ENCODE peak calls at places on chromosomes 6 and 20, in seven cellular contexts. V is HCT116, H is H1, X is HepG2, R is SK-N-SH, C is GM12878, G is K562. P is an unnamed sample. For H3K4me1, the result is how much of the 10 kb centered on the place peaks cover.

GRCh38 chr20:58084966-58085365 is 143.5 kb downstream of the ANKRD60 start:
- DNase-seq in G (no peak), X (no peak), V (no peak), H (no peak), C (no peak), R (no peak), P (no peak)

GRCh38 chr6:55388161-55388560 is 60.9 kb downstream of the GFRAL start:
- DNase-seq in C (no peak), H (no peak), R (no peak), X (no peak), V (no peak), G (no peak), P (no peak)

GRCh38 chr6:108497883-108498282 is 62.8 kb upstream of the FOXO3 start:
- DNase-seq in C (no peak), H (no peak), X (peak), G (peak), V (peak), R (peak), P (peak)

GRCh38 chr6:34865107-34865506 is 22.7 kb downstream of the TAF11 start:
- DNase-seq in X (no peak), R (peak), C (no peak), G (peak), H (no peak), V (no peak), P (no peak)

GRCh38 chr6:36827261-36828079 is 11.8 kb downstream of the CPNE5 start:
- DNase-seq in R (no peak), G (peak), V (no peak), C (no peak), X (no peak), H (no peak), P (no peak)

GRCh38 chr6:10396775-10397174 is 18.1 kb downstream of the TFAP2A start:
- DNase-seq in V (no peak), R (no peak), H (no peak), C (no peak), G (no peak), X (no peak), P (no peak)

GRCh38 chr6:28124971-28125353 is 553 bp downstream of the ZSCAN16 start:
- DNase-seq in R (no peak), G (no peak), H (no peak), V (no peak), X (no peak), C (no peak), P (no peak)

GRCh38 chr6:106519460-106520394 is 109.6 kb downstream of the RTN4IP1 start:
- DNase-seq in H (no peak), C (peak), X (no peak), V (peak), R (no peak), G (peak), P (peak)

GRCh38 chr6:15969236-15969778 is 159.6 kb upstream of the MYLIP start:
- DNase-seq in R (no peak), V (no peak), C (no peak), H (no peak), G (no peak), X (no peak), P (no peak)

GRCh38 chr20:47535994-47536393 is 34.3 kb downstream of the NCOA3 start:
- DNase-seq in G (no peak), V (no peak), R (no peak), C (no peak), X (no peak), H (no peak), P (no peak)

GRCh38 chr6:16206595-16207037 is 31.8 kb upstream of the GMPR start:
- DNase-seq in X (peak), R (peak), C (no peak), G (peak), H (no peak), V (peak), P (peak)

GRCh38 chr6:17932362-17932852 is 55.0 kb downstream of the KIF13A start:
- DNase-seq in R (no peak), X (peak), G (peak), V (no peak), C (no peak), H (no peak), P (no peak)

GRCh38 chr6:93177918-93178317 is 241.4 kb downstream of the EPHA7 start:
- DNase-seq in R (no peak), V (no peak), H (no peak), C (no peak), X (no peak), G (no peak), P (no peak)

GRCh38 chr6:17200395-17200794 is 80.8 kb upstream of the RBM24 start:
- DNase-seq in V (no peak), H (peak), R (no peak), X (no peak), C (no peak), G (no peak), P (no peak)

GRCh38 chr20:48002517-48002970 is 217.3 kb upstream of the SULF2 start:
- DNase-seq in R (no peak), G (no peak), V (no peak), X (no peak), H (no peak), C (peak), P (no peak)

GRCh38 chr20:62201173-62202082 is 18.6 kb downstream of the MTG2 start:
- DNase-seq in R (no peak), V (no peak), H (no peak), G (no peak), X (no peak), C (peak), P (no peak)

GRCh38 chr6:41489284-41489851 is 56.8 kb upstream of the FOXP4 start:
- DNase-seq in H (no peak), R (peak), V (no peak), G (no peak), X (no peak), C (no peak), P (no peak)

GRCh38 chr6:1004885-1005635 is 306.8 kb upstream of the FOXQ1 start:
- DNase-seq in C (no peak), H (no peak), X (no peak), V (peak), G (no peak), R (no peak), P (no peak)

GRCh38 chr6:7883381-7883780 is 27.2 kb downstream of the TXNDC5 start:
- DNase-seq in G (no peak), R (no peak), X (no peak), H (no peak), V (no peak), C (no peak), P (no peak)

GRCh38 chr6:15551798-15552197 is 111.0 kb downstream of the DTNBP1 start:
- DNase-seq in H (no peak), V (no peak), C (no peak), R (peak), G (peak), X (no peak), P (no peak)

GRCh38 chr6:121596441-121596840 is 161.0 kb downstream of the GJA1 start:
- DNase-seq in X (no peak), G (no peak), V (no peak), R (no peak), H (no peak), C (no peak), P (no peak)

GRCh38 chr6:104862456-104862855 is 2.7 kb upstream of the HACE1 start:
- DNase-seq in X (no peak), V (no peak), C (no peak), G (no peak), H (no peak), R (no peak), P (no peak)

DNA sequence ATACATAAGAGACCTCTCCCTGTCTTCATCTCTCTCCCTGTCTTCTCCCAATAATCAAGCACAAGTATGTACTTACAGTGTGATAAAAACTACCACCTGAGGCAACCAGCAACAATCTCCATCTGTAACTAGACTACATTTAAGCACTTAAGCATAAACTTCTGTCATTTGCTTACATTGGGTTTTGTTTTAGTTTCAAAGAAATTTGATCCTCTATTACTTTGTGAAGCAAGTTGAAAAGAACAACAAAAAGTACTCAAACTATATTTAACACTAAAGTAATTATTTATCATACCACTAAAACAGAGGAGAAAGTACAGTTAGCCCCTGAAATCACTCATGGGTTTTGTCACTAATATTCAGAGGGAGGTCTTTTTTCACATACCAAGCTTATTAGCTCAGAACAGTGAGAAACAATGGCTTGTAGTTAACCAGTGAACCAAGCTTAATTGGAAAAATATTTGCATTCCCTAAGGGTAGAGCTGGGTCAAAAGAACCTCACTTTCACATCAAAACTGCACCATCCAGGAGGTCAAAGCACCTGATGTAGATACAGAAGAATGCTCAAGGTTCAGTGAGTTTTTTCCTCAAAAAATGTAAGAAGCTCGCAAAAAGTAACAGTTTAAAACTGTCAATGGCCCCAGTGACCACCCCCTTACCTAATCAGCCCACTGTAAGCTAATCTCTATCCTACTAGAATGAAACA is 34.1 kb downstream of the DCDC2 start:
- DNase-seq in H (no peak), G (no peak), V (no peak), R (no peak), X (peak), C (no peak), P (no peak)
- TF ChIP-seq SIN3A in H (no peak), G (no peak), V (no peak), R (no peak), X (no peak), C (no peak), P (no peak)

DNA sequence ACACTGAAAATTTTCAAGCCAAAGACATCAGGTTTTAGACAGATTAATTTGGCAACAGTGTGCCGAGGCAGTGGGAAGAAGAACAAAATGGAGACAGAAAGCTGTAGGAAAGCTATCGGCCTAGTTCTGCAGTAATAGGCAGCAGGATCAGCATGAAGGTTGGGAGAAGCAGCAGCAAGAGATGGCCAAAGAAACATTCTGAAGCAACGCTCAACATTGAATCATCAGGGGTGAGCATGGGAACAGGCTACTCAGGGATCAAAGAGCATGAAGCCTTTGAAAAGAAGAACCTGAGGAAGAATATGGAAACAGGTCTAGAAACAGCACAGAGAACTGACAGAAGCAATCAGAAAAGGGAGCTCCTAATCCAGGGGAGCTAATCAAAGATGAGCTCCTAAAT is 7.1 kb upstream of the DST start:
- DNase-seq in G (no peak), H (no peak), C (no peak), X (no peak), V (no peak), R (no peak), P (no peak)
- H3K4me1 ChIP-seq in G (under half), H (under half), C (under half), X (under half), V (under half), R (under half), P (under half)

GRCh38 chr20:25624500-25624939 is 706 bp upstream of the NANP start:
- DNase-seq in H (no peak), C (peak), R (no peak), V (no peak), X (no peak), G (no peak), P (no peak)

GRCh38 chr20:25623736-25624499 is at the start of gene NANP:
- DNase-seq in C (peak), V (peak), H (peak), X (peak), G (peak), R (peak), P (peak)

GRCh38 chr20:25622450-25623224 is 1.2 kb downstream of the NANP start:
- DNase-seq in G (no peak), R (no peak), V (no peak), X (peak), C (no peak), H (no peak), P (no peak)

GRCh38 chr20:25622049-25622448 is 1.8 kb downstream of the NANP start:
- DNase-seq in X (no peak), C (no peak), R (no peak), G (no peak), V (no peak), H (no peak), P (no peak)

DNA sequence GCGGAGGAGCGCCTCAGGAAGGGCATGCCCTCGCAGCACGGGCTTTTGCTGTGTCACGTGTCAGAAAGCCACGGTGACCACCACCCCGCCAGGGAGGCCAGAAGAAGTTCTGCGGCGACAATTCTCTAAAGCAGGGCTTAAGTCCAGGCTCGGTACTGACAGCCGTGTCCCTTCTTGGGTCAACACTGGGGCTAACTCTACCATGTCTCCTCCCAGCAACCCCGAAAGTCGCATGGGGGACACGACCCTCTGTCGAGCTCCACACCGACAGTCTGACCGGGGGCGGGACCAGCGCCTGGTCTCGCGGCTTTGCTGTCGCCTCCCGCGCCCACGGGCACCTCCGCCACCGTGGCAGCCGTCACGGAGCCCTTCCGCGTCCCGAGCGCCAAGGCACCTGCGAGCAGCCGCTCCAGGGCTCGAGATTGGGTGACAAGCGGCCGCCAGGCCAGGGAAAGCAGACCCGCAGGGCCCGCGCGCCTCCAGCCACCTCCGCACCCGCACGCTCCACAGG is 534 bp downstream of the NANP start:
- DNase-seq in X (peak), H (peak), C (peak), G (peak), R (peak), V (peak), P (no peak)
- TF ChIP-seq SIN3A in X (peak), H (no peak), C (no peak), G (no peak), R (no peak), V (no peak), P (peak)

GRCh38 chr6:125312950-125313349 is 11.2 kb upstream of the HDDC2 start:
- DNase-seq in V (no peak), C (no peak), H (no peak), X (no peak), R (no peak), G (no peak), P (no peak)
- H3K4me1 ChIP-seq in V (under half), C (under half), H (under half), X (under half), R (under half), G (under half), P (under half)

DNA sequence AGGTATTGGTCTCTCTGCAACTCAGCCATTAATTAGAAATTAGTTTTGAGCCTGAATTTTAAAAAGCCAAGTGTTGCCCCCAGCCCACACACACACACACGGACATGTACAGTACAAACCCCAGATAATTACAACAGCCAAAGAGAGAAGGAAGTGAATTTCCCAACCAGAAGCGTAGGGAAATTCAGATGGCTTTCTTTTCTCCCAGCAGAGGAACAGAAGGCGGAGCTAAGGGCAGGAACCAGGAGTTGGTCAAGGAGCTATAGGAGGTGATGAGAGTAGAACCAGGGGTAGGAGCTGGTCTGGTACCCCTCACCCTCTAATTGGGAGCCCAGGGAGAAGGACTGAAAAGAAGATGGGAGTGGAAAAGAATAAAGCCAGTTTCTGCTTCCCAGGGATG is 3.9 kb upstream of the ZBTB9 start:
- DNase-seq in X (no peak), R (no peak), C (no peak), H (no peak), V (no peak), G (no peak), P (no peak)
- TF ChIP-seq SIN3A in X (no peak), R (no peak), C (no peak), H (no peak), V (no peak), G (no peak), P (no peak)

P was measured in Panc1.